ENCODE peak calls at places on chromosomes 3 and 15, in ten cellular contexts. T, P, R, O, A, F, J, H, W and G are unnamed samples.

GRCh38 chr15:99618941-99619411 is 53.2 kb downstream of the MEF2A start:
- DNase-seq in T (peak), P (no peak), R (no peak), O (no peak), A (peak), F (peak), J (no peak), H (no peak), W (peak), G (no peak)

GRCh38 chr15:42157981-42158765 is 1.7 kb upstream of the PLA2G4F start:
- DNase-seq in T (peak), P (no peak), R (no peak), O (peak), A (peak), F (peak), J (no peak), H (no peak), W (peak), G (no peak)

GRCh38 chr3:126084667-126085180 is 800 bp upstream of the SLC41A3 start:
- DNase-seq in T (no peak), P (no peak), R (peak), O (no peak), A (no peak), F (no peak), J (no peak), H (no peak), W (no peak), G (no peak)

GRCh38 chr3:141660598-141660947 is 77.5 kb upstream of the RNF7 start:
- DNase-seq in T (no peak), P (no peak), R (no peak), O (no peak), A (no peak), F (no peak), J (no peak), H (no peak), W (no peak), G (no peak)

GRCh38 chr3:64838150-64838735 is 150.4 kb upstream of the ADAMTS9 start:
- DNase-seq in T (no peak), P (no peak), R (no peak), O (no peak), A (no peak), F (no peak), J (no peak), H (no peak), W (no peak), G (no peak)

GRCh38 chr3:118932822-118933558 is 101.7 kb downstream of the IGSF11 start:
- DNase-seq in T (no peak), P (no peak), R (no peak), O (no peak), A (no peak), F (no peak), J (no peak), H (no peak), W (no peak), G (no peak)

GRCh38 chr3:139355502-139355901 is 11.7 kb downstream of the MRPS22 start:
- DNase-seq in T (peak), P (no peak), R (no peak), O (no peak), A (no peak), F (peak), J (no peak), H (no peak), W (no peak), G (no peak)

GRCh38 chr3:4812509-4812908 is 166.7 kb upstream of the BHLHE40 start:
- DNase-seq in T (no peak), P (no peak), R (no peak), O (no peak), A (no peak), F (no peak), J (no peak), H (no peak), W (no peak), G (no peak)

GRCh38 chr3:98577178-98577895 is 16.1 kb downstream of the CPOX start:
- DNase-seq in T (peak), P (no peak), R (no peak), O (peak), A (peak), F (peak), J (no peak), H (no peak), W (peak), G (no peak)

GRCh38 chr3:190531406-190531805 is 17.5 kb downstream of the IL1RAP start:
- DNase-seq in T (peak), P (no peak), R (no peak), O (no peak), A (peak), F (no peak), J (no peak), H (no peak), W (no peak), G (no peak)

GRCh38 chr3:16704938-16705337 is 99.7 kb upstream of the DAZL start:
- DNase-seq in T (no peak), P (no peak), R (no peak), O (no peak), A (no peak), F (no peak), J (no peak), H (no peak), W (no peak), G (no peak)

GRCh38 chr3:11638669-11639402 is 4.9 kb downstream of the VGLL4 start:
- DNase-seq in T (no peak), P (peak), R (no peak), O (peak), A (no peak), F (no peak), J (no peak), H (no peak), W (no peak), G (peak)

GRCh38 chr3:109702252-109702651 is 364.9 kb upstream of the DPPA4 start:
- DNase-seq in T (peak), P (no peak), R (peak), O (peak), A (peak), F (no peak), J (peak), H (peak), W (peak), G (no peak)

GRCh38 chr15:98648654-98649537 is 557 bp downstream of the IGF1R start:
- DNase-seq in T (peak), P (peak), R (peak), O (peak), A (peak), F (no peak), J (peak), H (no peak), W (peak), G (no peak)

GRCh38 chr3:153070153-153070868 is 91.7 kb upstream of the RAP2B start:
- DNase-seq in T (peak), P (no peak), R (no peak), O (peak), A (peak), F (peak), J (no peak), H (no peak), W (peak), G (no peak)